ENCODE peak calls at places on chromosomes 6 and 20, in ten cellular contexts. B is upper lobe of left lung; F is fibroblast of pulmonary artery; W is colonic mucosa; U is fibroblast of lung; M is naive thymus-derived CD4-positive, alpha-beta T cell; E is GM23338; I is tibial nerve; N is adipocyte; R is endodermal cell. T is an unnamed sample.

GRCh38 chr6:30071081-30071818 is 4.3 kb downstream of the PPP1R11 start:
- DNase-seq in I (no peak), E (peak; percentile 66), U (peak; percentile 30), W (peak; percentile 28), M (no peak), B (peak; percentile 85), N (no peak), F (peak; percentile 52), R (peak; percentile 73), T (no peak)

GRCh38 chr6:399785-400517 is 8.4 kb downstream of the IRF4 start:
- DNase-seq in E (no peak), B (no peak), M (peak; percentile 40), W (no peak), I (no peak), U (no peak), F (no peak), N (no peak), R (no peak), T (no peak)

GRCh38 chr20:33211817-33212424 is 5.2 kb upstream of the BPIFA3 start:
- DNase-seq in I (no peak), F (peak; percentile 46), W (peak; percentile 26), B (no peak), U (peak; percentile 25), M (peak; percentile 23), N (peak; percentile 22), E (peak; percentile 93), R (peak; percentile 92), T (no peak)

GRCh38 chr20:7031222-7031621 is 263.7 kb downstream of the BMP2 start:
- DNase-seq in B (no peak), F (no peak), E (peak; percentile 53), M (no peak), R (no peak), U (no peak), I (no peak), N (no peak), W (no peak), T (no peak)

GRCh38 chr20:54204063-54204462 is 3.8 kb upstream of the PFDN4 start:
- DNase-seq in I (no peak), E (no peak), B (peak; percentile 5), M (no peak), U (no peak), F (no peak), N (no peak), W (no peak), R (no peak), T (no peak)

GRCh38 chr20:11721411-11721810 is 196.3 kb upstream of the BTBD3 start:
- DNase-seq in M (no peak), B (no peak), N (no peak), U (no peak), W (no peak), I (no peak), R (no peak), F (no peak), E (no peak), T (no peak)

GRCh38 chr6:92945799-92946198 is 473.6 kb downstream of the EPHA7 start:
- DNase-seq in I (no peak), B (no peak), F (peak; percentile 12), N (no peak), E (no peak), M (no peak), U (peak; percentile 89), W (no peak), R (no peak), T (no peak)

GRCh38 chr6:25601797-25602679 is 50.0 kb upstream of the SCGN start:
- DNase-seq in R (no peak), N (peak; percentile 89), U (peak; percentile 81), B (no peak), F (peak; percentile 81), E (peak; percentile 73), W (no peak), M (peak; percentile 47), I (no peak), T (no peak)

GRCh38 chr6:52664991-52665686 is 5.8 kb upstream of the TMEM14A start:
- DNase-seq in E (no peak), N (no peak), W (no peak), B (no peak), F (no peak), M (no peak), I (no peak), R (peak; percentile 51), U (no peak), T (no peak)

GRCh38 chr6:52667572-52667971 is 3.3 kb upstream of the TMEM14A start:
- DNase-seq in E (no peak), F (no peak), M (no peak), R (no peak), B (no peak), U (no peak), I (no peak), W (no peak), N (no peak), T (no peak)

GRCh38 chr6:52664185-52664990 is 6.5 kb upstream of the TMEM14A start:
- DNase-seq in R (peak; percentile 98), B (peak; percentile 91), N (peak; percentile 99), E (peak; percentile 98), I (peak; percentile 84), W (peak; percentile 95), M (peak; percentile 44), F (peak; percentile 97), U (peak; percentile 97), T (peak; percentile 58)

GRCh38 chr6:52663935-52664184 is 7.1 kb upstream of the TMEM14A start:
- DNase-seq in E (no peak), F (no peak), I (no peak), N (no peak), W (no peak), U (no peak), M (no peak), R (no peak), B (peak; percentile 90), T (no peak)

GRCh38 chr6:52666523-52666922 is 4.4 kb upstream of the TMEM14A start:
- DNase-seq in W (no peak), R (no peak), N (no peak), E (no peak), F (no peak), M (no peak), B (no peak), U (no peak), I (no peak), T (no peak)
- H3K4me3 ChIP-seq in W (no peak overlapping the region), R (peak overlapping the region; percentile 95), N (no peak overlapping the region), E (no peak overlapping the region), F (no peak overlapping the region), M (no peak overlapping the region), B (no peak overlapping the region), U (peak overlapping the region; percentile 69), I (no peak overlapping the region), T (no peak overlapping the region)

GRCh38 chr20:40681684-40682083 is 7.4 kb downstream of the MAFB start:
- DNase-seq in R (no peak), I (no peak), M (no peak), F (no peak), W (no peak), U (no peak), B (no peak), N (no peak), E (peak; percentile 9), T (no peak)

GRCh38 chr20:40683221-40683893 is 5.7 kb downstream of the MAFB start:
- DNase-seq in N (no peak), F (peak; percentile 41), W (no peak), B (peak; percentile 87), E (peak; percentile 65), U (no peak), R (peak; percentile 73), M (no peak), I (no peak), T (no peak)

GRCh38 chr20:40683894-40684268 is 5.2 kb downstream of the MAFB start:
- DNase-seq in U (no peak), W (no peak), R (no peak), E (peak; percentile 9), I (no peak), N (no peak), B (no peak), F (no peak), M (no peak), T (no peak)

GRCh38 chr20:40680560-40680959 is 8.5 kb downstream of the MAFB start:
- DNase-seq in F (no peak), N (no peak), W (no peak), B (no peak), U (no peak), M (no peak), E (no peak), I (no peak), R (no peak), T (no peak)

DNA sequence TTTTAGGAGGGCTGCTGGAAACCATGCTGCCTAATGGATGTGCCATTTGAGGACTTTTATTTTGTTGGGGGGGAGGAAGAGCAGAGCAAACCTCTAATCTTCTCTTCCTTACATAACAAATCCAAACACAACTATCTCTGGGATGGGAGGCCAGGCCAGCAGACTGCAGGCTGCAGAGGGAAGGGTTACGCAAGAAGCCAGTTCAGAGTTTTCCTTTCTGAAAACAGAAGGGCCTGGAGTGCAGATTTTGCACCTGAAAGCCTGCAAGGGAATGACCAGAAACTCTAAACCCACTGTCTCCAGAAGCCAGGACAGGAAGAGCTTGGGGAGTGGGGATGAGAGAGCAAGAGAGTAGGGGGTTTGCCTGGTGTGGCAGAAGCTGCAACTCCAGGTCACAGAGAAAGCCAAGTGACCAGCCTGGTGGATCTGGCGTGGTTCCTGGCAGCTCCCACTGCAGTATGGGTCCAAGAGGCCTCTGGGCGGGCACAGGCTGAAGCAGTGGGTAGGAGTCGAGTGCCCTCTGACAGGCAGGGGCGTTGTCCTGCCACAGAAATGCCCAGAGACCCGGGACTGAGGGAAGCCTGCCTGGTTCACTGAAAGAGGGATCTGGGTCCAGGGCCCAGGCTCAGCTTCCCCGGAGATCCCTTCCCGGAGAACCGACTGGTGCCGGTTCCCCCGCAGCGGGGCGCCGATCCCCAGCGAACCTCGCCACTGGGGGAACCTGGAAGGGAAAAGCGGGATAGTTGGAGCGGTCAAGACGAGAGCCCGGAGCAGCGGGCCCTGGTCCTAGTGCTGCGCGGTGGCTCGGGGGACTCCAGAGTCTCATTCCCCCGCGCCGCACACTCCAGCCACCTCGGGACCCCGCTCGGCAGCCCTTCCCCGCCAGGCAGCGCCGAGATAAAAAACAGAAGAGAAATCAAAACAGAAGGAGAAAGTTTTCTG is 6.7 kb downstream of the MAFB start:
- DNase-seq in N (peak; percentile 10), I (no peak), W (no peak), F (peak; percentile 37), R (peak; percentile 57), M (no peak), U (peak; percentile 31), B (peak; percentile 85), E (peak; percentile 54), T (no peak)
- H3K4me3 ChIP-seq in N (peak overlapping the region; percentile 72), I (no peak overlapping the region), W (no peak overlapping the region), F (no peak overlapping the region), R (peak overlapping the region; percentile 74), M (no peak overlapping the region), U (no peak overlapping the region), B (peak overlapping the region; percentile 77), E (peak overlapping the region; percentile 61), T (peak overlapping the region; percentile 27)

DNA sequence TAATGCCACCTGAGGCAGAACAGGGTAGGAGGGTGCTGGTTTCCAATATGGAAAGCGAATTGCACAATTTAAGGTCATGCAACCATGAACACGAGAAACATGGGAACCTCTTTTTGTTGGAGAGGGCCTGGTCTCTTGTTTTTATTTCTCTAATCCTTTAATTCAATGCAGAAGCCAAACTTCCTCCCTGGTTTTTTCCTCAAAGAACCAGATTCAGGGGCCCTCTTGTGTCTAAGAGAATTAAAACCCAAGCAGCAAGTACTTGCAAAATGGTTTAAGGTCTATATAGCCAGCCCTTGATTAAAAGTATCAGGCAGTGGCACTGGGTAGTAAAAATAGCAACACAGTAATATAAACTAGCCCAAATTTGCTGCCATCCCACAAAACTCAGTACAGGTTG is 19.5 kb downstream of the GSTA4 start:
- DNase-seq in F (no peak), M (no peak), R (no peak), N (peak; percentile 91), B (no peak), E (no peak), W (no peak), I (no peak), U (peak; percentile 63), T (no peak)
- H3K4me3 ChIP-seq in F (no peak overlapping the region), M (no peak overlapping the region), R (no peak overlapping the region), N (no peak overlapping the region), B (no peak overlapping the region), E (no peak overlapping the region), W (no peak overlapping the region), I (no peak overlapping the region), U (no peak overlapping the region), T (no peak overlapping the region)

GRCh38 chr20:29690274-29690673 is 1567.2 kb upstream of the DEFB115 start:
- DNase-seq in N (no peak), E (no peak), U (no peak), R (no peak), F (no peak), I (no peak), M (no peak), W (no peak), B (peak; percentile 64), T (no peak)

GRCh38 chr20:29687438-29687837 is 1570.0 kb upstream of the DEFB115 start:
- DNase-seq in I (no peak), M (no peak), N (no peak), B (peak; percentile 8), R (no peak), W (no peak), F (no peak), E (no peak), U (no peak), T (no peak)

GRCh38 chr20:29689411-29690225 is 1567.8 kb upstream of the DEFB115 start:
- DNase-seq in N (no peak), M (no peak), I (no peak), B (peak; percentile 76), R (no peak), E (no peak), W (no peak), F (peak; percentile 28), U (no peak), T (no peak)
- H3K4me3 ChIP-seq in N (peak overlapping the region; percentile 70), M (no peak overlapping the region), I (no peak overlapping the region), B (peak overlapping the region; percentile 33), R (no peak overlapping the region), E (no peak overlapping the region), W (no peak overlapping the region), F (no peak overlapping the region), U (no peak overlapping the region), T (no peak overlapping the region)